ENCODE peak calls at places on chromosome 19, in eight cellular contexts. R is neural progenitor cell, Z is cardiac muscle cell, L is heart right ventricle, A is kidney epithelial cell, Q is pancreas, S is AG04450, U is astrocyte of the spinal cord. J is an unnamed sample.

GRCh38 chr19:47226426-47227346 is 4.3 kb downstream of the BBC3 start:
- DNase-seq in A (no peak), L (peak), Z (peak), S (no peak), R (peak), U (peak), Q (peak), J (no peak)

GRCh38 chr19:46466536-46467199 is 4.7 kb downstream of the PNMA8A start:
- DNase-seq in Z (peak), L (peak), Q (no peak), U (peak), A (no peak), R (no peak), S (peak), J (peak)

GRCh38 chr19:4061178-4061682 is 5.5 kb downstream of the ZBTB7A start:
- DNase-seq in S (no peak), R (no peak), L (peak), Q (peak), A (no peak), Z (peak), U (no peak), J (no peak)

GRCh38 chr19:1794424-1795185 is 17.5 kb downstream of the ATP8B3 start:
- DNase-seq in A (no peak), Z (no peak), S (no peak), Q (no peak), R (no peak), L (no peak), U (no peak), J (no peak)

GRCh38 chr19:1007399-1007745 is 7.2 kb downstream of the GRIN3B start:
- DNase-seq in Z (no peak), Q (no peak), U (no peak), A (no peak), S (no peak), R (no peak), L (no peak), J (no peak)

GRCh38 chr19:40502647-40503046 is 35.8 kb downstream of the SPTBN4 start:
- DNase-seq in Z (no peak), S (no peak), L (no peak), R (peak), U (no peak), A (no peak), Q (no peak), J (no peak)

GRCh38 chr19:29837448-29837961 is 25.7 kb downstream of the CCNE1 start:
- DNase-seq in Q (no peak), S (no peak), A (no peak), Z (no peak), L (no peak), U (no peak), R (no peak), J (no peak)

GRCh38 chr19:36850646-36851442 is at the start of gene ZNF345:
- DNase-seq in Z (peak), L (peak), A (peak), S (peak), R (peak), Q (peak), U (peak), J (peak)

GRCh38 chr19:28424041-28424440 is 788.9 kb downstream of the UQCRFS1 start:
- DNase-seq in S (no peak), Q (no peak), U (no peak), Z (no peak), A (no peak), L (no peak), R (peak), J (no peak)

GRCh38 chr19:2325261-2326046 is 2.9 kb downstream of the LSM7 start:
- DNase-seq in L (no peak), Q (no peak), A (no peak), R (no peak), Z (no peak), S (no peak), U (no peak), J (no peak)

GRCh38 chr19:51294211-51294976 is 17.1 kb upstream of the IGLON5 start:
- DNase-seq in Q (no peak), A (no peak), Z (no peak), R (peak), U (no peak), S (no peak), L (no peak), J (no peak)

GRCh38 chr19:39827216-39827615 is 6.7 kb downstream of the DYRK1B start:
- DNase-seq in Z (no peak), Q (no peak), U (no peak), R (no peak), A (no peak), L (no peak), S (no peak), J (no peak)

GRCh38 chr19:56538761-56539263 is at the start of gene ZFP28:
- DNase-seq in A (no peak), R (no peak), S (no peak), Z (no peak), U (no peak), L (peak), Q (peak), J (no peak)

GRCh38 chr19:11203194-11204075 is 6.1 kb upstream of the KANK2 start:
- DNase-seq in R (peak), S (peak), Z (peak), U (peak), A (no peak), Q (peak), L (peak), J (no peak)

GRCh38 chr19:31610036-31610435 is 260.8 kb upstream of the TSHZ3 start:
- DNase-seq in A (no peak), Q (no peak), R (no peak), U (no peak), L (no peak), S (no peak), Z (no peak), J (no peak)

GRCh38 chr19:54062643-54063042 is 1.1 kb downstream of the VSTM1 start:
- DNase-seq in A (no peak), Q (no peak), S (no peak), Z (no peak), L (no peak), U (no peak), R (no peak), J (no peak)

GRCh38 chr19:38686530-38686888 is 39.1 kb downstream of the ACTN4 start:
- DNase-seq in Z (no peak), R (no peak), Q (no peak), A (no peak), U (no peak), L (no peak), S (no peak), J (no peak)

GRCh38 chr19:41913476-41914190 is 14.6 kb downstream of the ERFL start:
- DNase-seq in Q (no peak), A (no peak), L (no peak), S (no peak), U (no peak), Z (no peak), R (no peak), J (no peak)

GRCh38 chr19:7355151-7355845 is 6.6 kb downstream of the ARHGEF18 start:
- DNase-seq in Q (peak), L (no peak), A (no peak), S (no peak), U (no peak), R (no peak), Z (peak), J (no peak)

GRCh38 chr19:7067716-7068115 is 1.8 kb upstream of the ZNF557 start:
- DNase-seq in S (no peak), Z (no peak), R (no peak), L (no peak), Q (no peak), A (no peak), U (no peak), J (no peak)

GRCh38 chr19:55088021-55088451 is 12.4 kb downstream of the EPS8L1 start:
- DNase-seq in S (no peak), U (no peak), L (no peak), Z (no peak), Q (no peak), A (no peak), R (no peak), J (no peak)

GRCh38 chr19:17797397-17798201 is 2.7 kb downstream of the B3GNT3 start:
- DNase-seq in R (peak), A (no peak), L (no peak), Z (no peak), U (no peak), S (no peak), Q (peak), J (no peak)

GRCh38 chr19:47109541-47110375 is 3.8 kb downstream of the ZC3H4 start:
- DNase-seq in S (no peak), U (peak), R (no peak), L (no peak), Z (peak), Q (no peak), A (no peak), J (no peak)

GRCh38 chr19:39502640-39503417 is 4.1 kb downstream of the DLL3 start:
- DNase-seq in U (peak), R (peak), A (no peak), Z (peak), L (peak), Q (peak), S (no peak), J (no peak)

GRCh38 chr19:29662604-29663404 is 2.5 kb upstream of the PLEKHF1 start:
- DNase-seq in A (peak), U (peak), R (no peak), L (peak), S (peak), Z (peak), Q (peak), J (peak)

GRCh38 chr19:19417618-19418270 is 12.3 kb downstream of the GATAD2A start:
- DNase-seq in R (no peak), L (no peak), S (no peak), Q (no peak), Z (no peak), U (no peak), A (no peak), J (no peak)

GRCh38 chr19:14369399-14370168 is 11.7 kb upstream of the ADGRE5 start:
- DNase-seq in R (no peak), A (no peak), Q (no peak), L (no peak), U (peak), Z (peak), S (no peak), J (peak)

GRCh38 chr19:32977269-32977668 is 5.2 kb downstream of the FAAP24 start:
- DNase-seq in S (no peak), Z (peak), U (no peak), R (no peak), L (no peak), Q (no peak), A (no peak), J (no peak)

GRCh38 chr19:18672606-18673337 is 10.7 kb upstream of the CRTC1 start:
- DNase-seq in S (no peak), L (no peak), A (no peak), U (peak), R (peak), Q (peak), Z (peak), J (peak)

GRCh38 chr19:10501971-10502523 is 1.1 kb downstream of the KEAP1 start:
- DNase-seq in Z (peak), R (peak), U (peak), L (peak), S (no peak), Q (peak), A (no peak), J (no peak)

GRCh38 chr19:2064395-2064787 is 13.3 kb upstream of the MKNK2 start:
- DNase-seq in R (no peak), Q (no peak), L (no peak), U (no peak), A (no peak), Z (no peak), S (no peak), J (no peak)

GRCh38 chr19:5324947-5325346 is 15.7 kb downstream of the PTPRS start:
- DNase-seq in L (no peak), S (no peak), U (no peak), Q (no peak), A (no peak), R (no peak), Z (no peak), J (no peak)

GRCh38 chr19:5323475-5323811 is 17.2 kb downstream of the PTPRS start:
- DNase-seq in Q (no peak), L (no peak), Z (no peak), U (no peak), A (no peak), S (no peak), R (no peak), J (no peak)

GRCh38 chr19:5321066-5321642 is 19.5 kb downstream of the PTPRS start:
- DNase-seq in Z (no peak), L (no peak), R (no peak), A (no peak), U (no peak), Q (no peak), S (no peak), J (no peak)

GRCh38 chr19:5319516-5319915 is 21.1 kb downstream of the PTPRS start:
- DNase-seq in Q (no peak), U (no peak), R (no peak), Z (no peak), S (no peak), A (no peak), L (no peak), J (no peak)

DNA sequence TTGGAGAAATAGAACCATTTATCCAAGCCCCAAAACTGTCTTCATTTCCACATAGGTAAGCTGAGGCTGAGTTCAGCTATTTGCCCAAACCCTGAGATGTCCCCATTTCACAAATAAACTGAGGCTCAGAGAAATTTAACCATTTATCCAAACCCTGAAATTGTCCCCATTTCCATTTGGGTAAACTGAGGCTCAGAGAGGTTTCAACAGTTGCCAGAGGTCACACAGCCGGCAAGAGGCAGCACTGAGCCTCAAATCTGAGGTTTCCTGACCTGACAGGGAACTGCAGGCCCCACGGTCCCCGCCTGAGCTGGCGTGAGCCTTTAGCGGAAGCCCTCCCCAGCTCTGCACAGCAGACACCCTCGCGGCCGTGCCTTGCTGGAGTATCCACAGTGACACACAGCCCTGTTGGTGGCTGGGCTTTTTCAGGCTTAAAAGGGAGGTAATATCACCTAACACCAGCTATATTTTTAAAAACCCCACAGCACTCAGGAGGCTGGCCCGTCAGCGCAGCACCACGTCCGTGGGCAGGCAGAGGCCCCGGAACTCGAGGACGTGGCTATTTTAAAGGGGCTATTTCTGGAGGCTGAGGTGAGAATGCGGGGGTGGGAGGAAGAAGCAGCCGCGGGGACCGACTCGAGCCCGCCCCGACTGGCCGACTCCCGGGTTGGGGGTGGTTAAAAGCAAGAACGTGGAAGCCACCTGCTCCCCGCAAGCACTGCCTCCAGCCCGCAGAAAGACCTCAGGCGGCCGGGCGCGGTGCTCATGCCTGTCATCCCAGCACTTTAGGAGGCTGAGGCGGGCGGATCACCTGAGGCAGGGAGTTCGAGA is 18.5 kb downstream of the PTPRS start:
- DNase-seq in R (peak), U (no peak), S (no peak), L (no peak), A (no peak), Q (no peak), Z (no peak), J (no peak)
- TF ChIP-seq CTCF in R (no peak), U (no peak), S (no peak), L (no peak), A (no peak), Q (no peak), Z (no peak), J (no peak)

GRCh38 chr19:22052644-22053013 is 345 bp downstream of the ZNF257 start:
- DNase-seq in R (no peak), Q (peak), U (no peak), L (peak), S (no peak), A (no peak), Z (peak), J (no peak)
- H3K4me3 ChIP-seq in R (no peak), Q (peak), U (peak), L (peak), S (peak), A (peak), Z (no peak), J (no peak)

DNA sequence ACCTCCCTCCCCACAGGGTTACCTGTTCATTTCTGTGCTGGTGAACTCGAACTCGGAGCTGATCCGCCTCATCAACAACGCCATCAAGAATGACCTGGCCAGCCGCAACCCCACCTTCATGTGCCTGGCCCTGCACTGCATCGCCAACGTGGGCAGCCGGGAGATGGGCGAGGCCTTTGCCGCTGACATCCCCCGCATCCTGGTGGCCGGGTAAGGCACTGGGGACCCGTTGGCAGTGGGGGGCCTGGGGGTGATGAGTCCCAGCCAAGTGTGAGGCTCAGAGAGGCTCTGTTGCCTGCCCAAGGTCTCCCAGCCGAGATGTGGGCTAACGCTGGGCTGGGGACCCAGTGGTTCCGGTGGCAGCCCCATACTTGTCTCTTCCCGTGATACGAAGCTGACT is 15.7 kb downstream of the AP2A1 start:
- DNase-seq in U (no peak), Z (no peak), L (no peak), R (no peak), Q (no peak), S (no peak), A (no peak), J (no peak)
- TF ChIP-seq CTCF in U (no peak), Z (no peak), L (no peak), R (no peak), Q (no peak), S (no peak), A (no peak), J (no peak)

GRCh38 chr19:49130325-49130724 is 11.0 kb downstream of the PPFIA3 start:
- DNase-seq in R (no peak), Z (no peak), A (no peak), U (no peak), L (no peak), S (no peak), Q (no peak), J (no peak)

GRCh38 chr19:49136771-49137171 is 17.4 kb downstream of the PPFIA3 start:
- DNase-seq in U (no peak), R (no peak), L (peak), A (no peak), Z (peak), Q (no peak), S (no peak), J (no peak)

GRCh38 chr19:49135686-49136085 is 16.3 kb downstream of the PPFIA3 start:
- DNase-seq in A (no peak), L (no peak), R (no peak), U (no peak), S (no peak), Z (no peak), Q (no peak), J (no peak)

GRCh38 chr19:49133621-49134454 is 14.5 kb downstream of the PPFIA3 start:
- DNase-seq in L (peak), Q (peak), R (peak), Z (peak), U (peak), A (no peak), S (no peak), J (no peak)

GRCh38 chr19:49132974-49133609 is 13.7 kb downstream of the PPFIA3 start:
- DNase-seq in U (no peak), L (peak), A (no peak), S (no peak), Z (no peak), Q (no peak), R (peak), J (no peak)
- H3K4me3 ChIP-seq in U (peak), L (no peak), A (peak), S (peak), Z (no peak), Q (no peak), R (peak), J (no peak)